ENCODE peak calls at places on chromosomes 1 and 21, in ten cellular contexts. O is endodermal cell, N is sciatic nerve, M is AG09309, Q is DMS 273 treated with DMSO at 0.1 percent for 48 hours, S is fibroblast of the aortic adventitia, B is Kasumi-1, Y is glomerular endothelial cell, K is NCI-H1436, D is colonic mucosa. Z is an unnamed sample.

GRCh38 chr1:64240209-64240608 is 36.8 kb downstream of the UBE2U start:
- DNase-seq in N (no peak), Q (no peak), S (peak), Y (no peak), O (no peak), B (no peak), M (peak), D (no peak), K (no peak), Z (peak)

GRCh38 chr21:33815153-33815707 is 100.4 kb downstream of the ATP5PO start:
- DNase-seq in Y (no peak), S (no peak), K (no peak), Q (no peak), N (peak), D (peak), M (no peak), O (no peak), B (peak), Z (no peak)

GRCh38 chr21:41480086-41480690 is 27.8 kb downstream of the TMPRSS2 start:
- DNase-seq in K (no peak), S (no peak), M (no peak), D (peak), N (no peak), Q (no peak), Y (no peak), O (no peak), B (no peak), Z (no peak)

GRCh38 chr1:184930232-184930631 is 44.1 kb downstream of the NIBAN1 start:
- DNase-seq in K (no peak), B (no peak), Q (no peak), O (no peak), N (no peak), D (no peak), Y (no peak), M (no peak), S (no peak), Z (peak)

GRCh38 chr1:168774241-168774640 is 45.2 kb upstream of the DPT start:
- DNase-seq in Y (no peak), D (no peak), S (peak), N (no peak), B (no peak), Q (no peak), M (no peak), O (no peak), K (no peak), Z (peak)

GRCh38 chr1:160115545-160116276 is at the start of gene ATP1A2:
- DNase-seq in D (no peak), O (peak), N (peak), S (no peak), Y (no peak), K (no peak), M (no peak), Q (no peak), B (no peak), Z (no peak)

GRCh38 chr1:101257500-101258325 is 20.9 kb downstream of the S1PR1 start:
- DNase-seq in S (peak), K (no peak), Y (no peak), O (no peak), B (peak), Q (no peak), M (no peak), N (no peak), D (peak), Z (no peak)

GRCh38 chr1:76793594-76793993 is 73.7 kb upstream of the ST6GALNAC5 start:
- DNase-seq in S (no peak), K (no peak), Q (no peak), D (no peak), Y (no peak), O (no peak), M (no peak), N (no peak), B (no peak), Z (no peak)

GRCh38 chr1:162536511-162536910 is 25.0 kb upstream of the UAP1 start:
- DNase-seq in N (no peak), B (no peak), O (no peak), Y (no peak), S (peak), K (no peak), Q (no peak), M (peak), D (no peak), Z (peak)

GRCh38 chr1:103525114-103525606 is 339 bp upstream of the RNPC3 start:
- DNase-seq in O (peak), K (no peak), B (peak), Y (no peak), D (no peak), M (no peak), Q (peak), N (no peak), S (peak), Z (peak)

GRCh38 chr1:16224472-16224871 is 12.0 kb upstream of the ARHGEF19 start:
- DNase-seq in O (peak), Y (no peak), D (no peak), S (no peak), B (no peak), K (no peak), Q (no peak), N (no peak), M (no peak), Z (no peak)

GRCh38 chr1:44464361-44464760 is 59.3 kb downstream of the RNF220 start:
- DNase-seq in D (no peak), M (no peak), K (no peak), B (no peak), N (no peak), S (no peak), Q (no peak), O (no peak), Y (no peak), Z (no peak)

GRCh38 chr1:156592910-156593732 is 1.5 kb downstream of the NAXE start:
- DNase-seq in M (no peak), Q (no peak), Y (no peak), S (no peak), N (no peak), D (no peak), O (no peak), K (no peak), B (no peak), Z (no peak)

GRCh38 chr1:21126324-21126723 is 50.4 kb downstream of the EIF4G3 start:
- DNase-seq in Q (no peak), O (peak), S (no peak), D (peak), M (no peak), K (no peak), Y (no peak), N (no peak), B (no peak), Z (no peak)

GRCh38 chr1:25180996-25181395 is 51.3 kb downstream of the SYF2 start:
- DNase-seq in B (no peak), K (no peak), Y (no peak), D (no peak), M (no peak), O (no peak), N (no peak), S (no peak), Q (no peak), Z (no peak)

GRCh38 chr1:247164694-247165093 is 7.1 kb downstream of the ZNF124 start:
- DNase-seq in S (no peak), M (no peak), O (no peak), N (no peak), D (no peak), B (no peak), Q (no peak), K (no peak), Y (no peak), Z (no peak)

GRCh38 chr1:89259283-89259971 is 13.2 kb downstream of the GBP5 start:
- DNase-seq in N (no peak), S (no peak), D (no peak), B (peak), K (no peak), Q (no peak), M (no peak), Y (no peak), O (no peak), Z (no peak)

GRCh38 chr1:60386259-60386658 is 312.7 kb upstream of the C1orf87 start:
- DNase-seq in D (no peak), S (peak), K (no peak), O (no peak), M (no peak), Y (no peak), B (no peak), N (no peak), Q (no peak), Z (peak)

GRCh38 chr1:109628540-109629321 is 9.1 kb downstream of the AMPD2 start:
- DNase-seq in Y (no peak), K (no peak), M (no peak), B (no peak), N (no peak), D (peak), S (no peak), Q (no peak), O (peak), Z (no peak)

GRCh38 chr21:32055305-32055704 is 182.5 kb downstream of the HUNK start:
- DNase-seq in Q (peak), D (no peak), N (no peak), B (no peak), K (no peak), S (no peak), O (no peak), M (no peak), Y (no peak), Z (no peak)

GRCh38 chr1:165114022-165114888 is 242.3 kb downstream of the LMX1A start:
- DNase-seq in Q (peak), M (no peak), K (peak), S (peak), O (peak), Y (peak), B (peak), D (peak), N (no peak), Z (peak)

GRCh38 chr1:109906160-109906838 is 4.3 kb upstream of the CSF1 start:
- DNase-seq in Q (no peak), S (no peak), K (no peak), Y (no peak), B (peak), N (no peak), O (no peak), D (no peak), M (no peak), Z (no peak)

GRCh38 chr1:193543259-193543658 is 356.8 kb upstream of the B3GALT2 start:
- DNase-seq in Y (no peak), Q (no peak), B (no peak), D (no peak), K (no peak), N (no peak), M (no peak), O (no peak), S (peak), Z (no peak)

GRCh38 chr1:157360021-157360390 is 192.3 kb downstream of the FCRL5 start:
- DNase-seq in K (no peak), M (no peak), Q (no peak), S (no peak), Y (no peak), N (no peak), B (no peak), O (no peak), D (no peak), Z (no peak)

GRCh38 chr1:16464917-16465625 is 24.5 kb downstream of the NECAP2 start:
- DNase-seq in N (no peak), O (no peak), D (no peak), S (peak), B (no peak), K (no peak), Q (no peak), Y (no peak), M (no peak), Z (no peak)

GRCh38 chr1:62144238-62144831 is 50.3 kb upstream of the L1TD1 start:
- DNase-seq in Y (no peak), N (no peak), B (peak), M (peak), D (peak), Q (no peak), O (peak), K (no peak), S (peak), Z (peak)

GRCh38 chr1:15965228-15965767 is 10.6 kb downstream of the ZBTB17 start:
- DNase-seq in D (no peak), M (no peak), Y (no peak), B (no peak), N (no peak), Q (no peak), K (no peak), O (no peak), S (peak), Z (peak)

GRCh38 chr1:154841384-154841783 is 28.7 kb downstream of the KCNN3 start:
- DNase-seq in B (no peak), M (no peak), O (no peak), N (no peak), Q (no peak), Y (no peak), S (no peak), D (no peak), K (no peak), Z (no peak)

GRCh38 chr1:184037849-184038591 is 492 bp upstream of the COLGALT2 start:
- DNase-seq in D (no peak), S (no peak), Q (no peak), M (no peak), B (no peak), K (no peak), O (no peak), Y (no peak), N (no peak), Z (no peak)

GRCh38 chr21:35226960-35227741 is 178.0 kb upstream of the RUNX1 start:
- DNase-seq in N (no peak), Y (no peak), B (peak), O (no peak), K (peak), D (no peak), M (no peak), Q (no peak), S (no peak), Z (no peak)

GRCh38 chr1:99469641-99470040 is 176.3 kb upstream of the PALMD start:
- DNase-seq in M (no peak), O (no peak), K (no peak), Q (no peak), Y (no peak), S (peak), N (no peak), D (no peak), B (no peak), Z (no peak)

Z was measured in fibroblast of pulmonary artery.